ENCODE peak calls at places on chromosomes 16 and 17, in five cellular contexts. V is HCEC 1CT, R is SJSA1, W is neural progenitor cell, Q is Caki2. O is an unnamed sample.

GRCh38 chr17:38617074-38617860 is 11.5 kb upstream of the SRCIN1 start:
- DNase-seq in V (no peak), R (no peak), W (no peak), Q (no peak), O (no peak)

GRCh38 chr17:58822148-58823050 is 66.7 kb downstream of the PPM1E start:
- DNase-seq in V (no peak), R (no peak), W (no peak), Q (no peak), O (peak; percentile 33)

GRCh38 chr17:2964370-2964769 is 99.0 kb downstream of the OR1D5 start:
- DNase-seq in V (no peak), R (no peak), W (no peak), Q (no peak), O (no peak)

GRCh38 chr17:60579090-60579489 is 20.9 kb upstream of the PPM1D start:
- DNase-seq in V (peak; percentile 27), R (no peak), W (no peak), Q (no peak), O (no peak)

GRCh38 chr17:68298601-68299000 is 7.3 kb downstream of the ARSG start:
- DNase-seq in V (no peak), R (no peak), W (no peak), Q (no peak), O (no peak)

GRCh38 chr16:515963-516226 is 11.6 kb upstream of the CAPN15 start:
- DNase-seq in V (no peak), R (no peak), W (no peak), Q (no peak), O (no peak)

GRCh38 chr16:71407731-71408130 is 34.1 kb downstream of the TLE7 start:
- DNase-seq in V (no peak), R (no peak), W (no peak), Q (no peak), O (no peak)

GRCh38 chr17:48539177-48539576 is 5.7 kb downstream of the HOXB2 start:
- DNase-seq in V (peak; percentile 88), R (no peak), W (no peak), Q (peak; percentile 87), O (no peak)

GRCh38 chr17:69809331-69809730 is 265.7 kb upstream of the KCNJ16 start:
- DNase-seq in V (no peak), R (no peak), W (no peak), Q (no peak), O (no peak)

GRCh38 chr17:59331929-59332889 is 754 bp downstream of the YPEL2 start:
- DNase-seq in V (peak; percentile 1), R (peak; percentile 40), W (peak; percentile 58), Q (peak; percentile 13), O (no peak)

GRCh38 chr16:24858219-24859041 is 12.7 kb downstream of the SLC5A11 start:
- DNase-seq in V (peak; percentile 36), R (peak; percentile 45), W (peak; percentile 87), Q (peak; percentile 56), O (no peak)